ENCODE peak calls at places on chromosome 6, in ten cellular contexts. X, I, S, W, Q, T, J, H, L and V are unnamed samples.

GRCh38 chr6:149560736-149561135 is 5.4 kb upstream of the GINM1 start:
- DNase-seq in T (peak; percentile 36), Q (no peak), H (no peak), L (no peak), S (no peak), J (no peak), I (no peak), X (no peak), W (peak; percentile 49), V (no peak)

GRCh38 chr6:112202639-112203341 is 51.6 kb downstream of the LAMA4 start:
- DNase-seq in H (no peak), L (no peak), T (no peak), I (no peak), S (no peak), W (no peak), J (peak; percentile 46), Q (no peak), X (no peak), V (no peak)

GRCh38 chr6:6682225-6682624 is 93.7 kb downstream of the LY86 start:
- DNase-seq in S (no peak), Q (no peak), T (no peak), I (no peak), L (no peak), H (no peak), W (no peak), J (no peak), X (no peak), V (no peak)

GRCh38 chr6:90610671-90611542 is 24.0 kb upstream of the MAP3K7 start:
- DNase-seq in L (peak; percentile 81), J (no peak), S (peak; percentile 76), W (no peak), I (peak; percentile 32), Q (peak; percentile 46), T (peak; percentile 39), H (peak; percentile 81), X (peak; percentile 47), V (peak; percentile 46)

GRCh38 chr6:130362128-130362527 is 3.7 kb upstream of the TMEM200A start:
- DNase-seq in H (no peak), T (peak; percentile 31), L (no peak), X (no peak), I (no peak), Q (peak; percentile 47), W (no peak), J (no peak), S (no peak), V (no peak)

GRCh38 chr6:143607168-143607567 is 70.6 kb upstream of the PHACTR2 start:
- DNase-seq in T (no peak), W (no peak), H (no peak), Q (no peak), S (no peak), J (no peak), I (no peak), L (no peak), X (no peak), V (no peak)

GRCh38 chr6:18323935-18324707 is 59.8 kb upstream of the DEK start:
- DNase-seq in I (no peak), Q (peak; percentile 32), H (no peak), S (no peak), W (peak; percentile 47), X (no peak), T (peak; percentile 42), J (no peak), L (no peak), V (no peak)

GRCh38 chr6:36418558-36418957 is 24.1 kb downstream of the PXT1 start:
- DNase-seq in H (no peak), J (no peak), T (no peak), S (no peak), W (no peak), L (no peak), Q (no peak), I (no peak), X (no peak), V (no peak)

GRCh38 chr6:43496370-43497128 is 13.6 kb downstream of the LRRC73 start:
- DNase-seq in W (peak; percentile 52), J (no peak), I (no peak), Q (no peak), H (peak; percentile 84), T (peak; percentile 77), S (no peak), L (no peak), X (no peak), V (no peak)

GRCh38 chr6:43499028-43499815 is 10.9 kb downstream of the LRRC73 start:
- DNase-seq in I (no peak), L (no peak), J (no peak), Q (no peak), T (no peak), H (no peak), X (no peak), W (no peak), S (no peak), V (no peak)

GRCh38 chr6:43497694-43498093 is 12.5 kb downstream of the LRRC73 start:
- DNase-seq in L (no peak), S (no peak), W (no peak), I (no peak), J (no peak), Q (no peak), H (no peak), T (no peak), X (no peak), V (no peak)

GRCh38 chr6:43495409-43495941 is 14.7 kb downstream of the LRRC73 start:
- DNase-seq in W (no peak), S (no peak), T (no peak), X (no peak), I (no peak), L (no peak), H (no peak), J (no peak), Q (no peak), V (no peak)

DNA sequence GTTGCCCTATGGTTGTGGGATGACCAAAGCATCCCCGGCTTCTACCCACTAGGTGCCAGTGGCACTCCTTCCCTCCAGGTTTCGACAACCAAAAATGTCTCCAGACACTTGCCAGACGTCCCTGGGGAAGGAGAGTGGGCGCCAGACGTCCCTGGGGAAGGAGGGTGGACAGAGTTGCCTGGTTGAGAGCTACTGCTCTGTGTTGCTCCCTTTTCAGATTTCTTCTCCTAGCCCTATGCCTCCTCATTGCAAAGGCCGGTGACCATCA is 13.1 kb downstream of the LRRC73 start:
- DNase-seq in H (no peak), Q (no peak), W (no peak), J (no peak), X (no peak), S (no peak), T (no peak), L (no peak), I (no peak), V (no peak)
- H3K4me1 ChIP-seq in H (no peaks in the 10 kb centered on the region), Q (peaks cover 15% of the 10 kb centered on the region), W (peaks cover 16% of the 10 kb centered on the region), J (peaks cover 19% of the 10 kb centered on the region), X (peaks cover 16% of the 10 kb centered on the region), S (peaks cover 15% of the 10 kb centered on the region), T (peaks cover 28% of the 10 kb centered on the region), L (peaks cover 16% of the 10 kb centered on the region), I (peaks cover 8% of the 10 kb centered on the region), V (peaks cover 40% of the 10 kb centered on the region)

GRCh38 chr6:34273242-34273805 is 24.5 kb upstream of the SMIM29 start:
- DNase-seq in I (peak; percentile 53), X (peak; percentile 78), T (peak; percentile 99), S (no peak), W (no peak), Q (no peak), H (no peak), J (no peak), L (no peak), V (peak; percentile 60)

GRCh38 chr6:34275128-34275804 is 26.5 kb upstream of the SMIM29 start:
- DNase-seq in L (no peak), J (no peak), H (no peak), I (no peak), T (peak; percentile 34), W (no peak), Q (no peak), X (no peak), S (no peak), V (no peak)

GRCh38 chr6:34272022-34272926 is 23.5 kb upstream of the SMIM29 start:
- DNase-seq in I (peak; percentile 55), T (peak; percentile 37), S (no peak), H (no peak), X (peak; percentile 30), J (no peak), L (no peak), W (peak; percentile 28), Q (no peak), V (peak; percentile 63)

GRCh38 chr6:34276191-34276590 is 27.4 kb upstream of the SMIM29 start:
- DNase-seq in Q (no peak), T (peak; percentile 46), X (no peak), L (no peak), S (no peak), I (no peak), H (no peak), J (no peak), W (no peak), V (no peak)

GRCh38 chr6:34274129-34274528 is 25.3 kb upstream of the SMIM29 start:
- DNase-seq in L (no peak), Q (no peak), S (no peak), W (no peak), J (no peak), H (no peak), I (no peak), X (no peak), T (peak; percentile 45), V (no peak)
- H3K4me1 ChIP-seq in L (peaks cover 10% of the 10 kb centered on the region), Q (peaks cover 2% of the 10 kb centered on the region), S (no peaks in the 10 kb centered on the region), W (no peaks in the 10 kb centered on the region), J (no peaks in the 10 kb centered on the region), H (no peaks in the 10 kb centered on the region), I (no peaks in the 10 kb centered on the region), X (peaks cover 7% of the 10 kb centered on the region), T (peaks cover 39% of the 10 kb centered on the region), V (peaks cover 24% of the 10 kb centered on the region)

GRCh38 chr6:150624199-150624598 is 24.5 kb downstream of the PLEKHG1 start:
- DNase-seq in T (no peak), H (no peak), X (no peak), I (no peak), J (no peak), L (no peak), S (no peak), Q (no peak), W (no peak), V (no peak)

GRCh38 chr6:150622941-150623874 is 23.5 kb downstream of the PLEKHG1 start:
- DNase-seq in J (no peak), Q (no peak), T (no peak), X (no peak), W (no peak), S (no peak), L (no peak), I (no peak), H (no peak), V (no peak)

GRCh38 chr6:150620244-150620643 is 20.6 kb downstream of the PLEKHG1 start:
- DNase-seq in I (no peak), H (no peak), S (no peak), J (no peak), X (no peak), Q (no peak), W (no peak), T (no peak), L (no peak), V (no peak)

GRCh38 chr6:150620763-150621162 is 21.1 kb downstream of the PLEKHG1 start:
- DNase-seq in S (no peak), I (no peak), H (no peak), L (no peak), J (no peak), X (no peak), Q (no peak), T (no peak), W (no peak), V (no peak)

DNA sequence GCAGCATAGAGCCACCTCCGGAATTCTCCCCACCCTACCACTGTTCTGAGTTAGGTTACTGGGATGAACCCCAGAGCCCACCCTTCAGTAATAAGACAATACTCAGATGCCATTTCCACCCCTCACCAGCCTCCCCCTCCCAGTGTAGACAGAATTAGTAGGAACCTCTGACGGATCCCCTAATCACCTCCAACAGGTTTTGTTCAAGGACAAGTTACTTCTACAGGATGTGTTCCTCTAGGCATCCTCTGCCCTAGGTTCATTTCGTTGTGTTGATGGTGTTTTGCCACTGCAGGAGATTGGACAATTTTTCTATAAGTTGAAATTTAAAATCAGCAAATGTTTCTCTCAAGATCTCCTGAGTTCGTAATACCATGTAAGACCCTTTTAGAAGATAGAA is 22.8 kb downstream of the PLEKHG1 start:
- DNase-seq in S (no peak), T (no peak), J (no peak), H (no peak), L (no peak), I (no peak), X (no peak), Q (no peak), W (no peak), V (no peak)
- H3K4me1 ChIP-seq in S (peaks cover 4% of the 10 kb centered on the region), T (no peaks in the 10 kb centered on the region), J (no peaks in the 10 kb centered on the region), H (no peaks in the 10 kb centered on the region), L (peaks cover 7% of the 10 kb centered on the region), I (peaks cover 4% of the 10 kb centered on the region), X (peaks cover 13% of the 10 kb centered on the region), Q (peaks cover 25% of the 10 kb centered on the region), W (no peaks in the 10 kb centered on the region), V (peaks cover 32% of the 10 kb centered on the region)

GRCh38 chr6:110323004-110323657 is 35.0 kb downstream of the METTL24 start:
- DNase-seq in X (no peak), Q (no peak), T (no peak), S (no peak), H (no peak), I (no peak), L (no peak), J (no peak), W (no peak), V (no peak)
- H3K4me1 ChIP-seq in X (peaks cover 6% of the 10 kb centered on the region), Q (peaks cover 16% of the 10 kb centered on the region), T (no peaks in the 10 kb centered on the region), S (peaks cover 19% of the 10 kb centered on the region), H (no peaks in the 10 kb centered on the region), I (peaks cover 6% of the 10 kb centered on the region), L (peaks cover 9% of the 10 kb centered on the region), J (peaks cover 36% of the 10 kb centered on the region), W (peaks cover 6% of the 10 kb centered on the region), V (peaks cover 41% of the 10 kb centered on the region)